ENCODE peak calls at places on chromosomes 13 and 19, in eight cellular contexts. E is trophoblast cell; O is naive thymus-derived CD8-positive, alpha-beta T cell; Z is brain microvascular endothelial cell; V is smooth muscle cell of the brain vasculature; L is NCI-H748 treated with DMSO at 0.1 percent for 48 hours; D is hippocampal formation; C is EH. B is an unnamed sample.

GRCh38 chr13:109672545-109672944 is 113.8 kb downstream of the IRS2 start:
- DNase-seq in E (no peak), O (no peak), Z (no peak), V (no peak), L (no peak), D (no peak), C (peak; percentile 83), B (peak; percentile 55)

GRCh38 chr19:343941-344624 is 513 bp downstream of the MIER2 start:
- DNase-seq in E (peak; percentile 6), O (no peak), Z (no peak), V (no peak), L (no peak), D (no peak), C (peak; percentile 41), B (peak; percentile 57)

GRCh38 chr19:29735821-29736220 is 20.8 kb upstream of the C19orf12 start:
- DNase-seq in E (peak; percentile 93), O (no peak), Z (no peak), V (no peak), L (no peak), D (no peak), C (no peak), B (no peak)

GRCh38 chr13:112940236-112940635 is 28.8 kb upstream of the MCF2L start:
- DNase-seq in E (no peak), O (no peak), Z (no peak), V (no peak), L (no peak), D (peak; percentile 18), C (no peak), B (peak; percentile 17)

GRCh38 chr13:110092869-110093268 is 214.1 kb downstream of the COL4A1 start:
- DNase-seq in E (no peak), O (no peak), Z (peak; percentile 28), V (no peak), L (no peak), D (no peak), C (no peak), B (no peak)

GRCh38 chr13:20848203-20848602 is 54.3 kb downstream of the XPO4 start:
- DNase-seq in E (peak; percentile 29), O (no peak), Z (no peak), V (no peak), L (no peak), D (no peak), C (no peak), B (no peak)

GRCh38 chr13:80612804-80613203 is 271.9 kb upstream of the SPRY2 start:
- DNase-seq in E (no peak), O (no peak), Z (no peak), V (no peak), L (no peak), D (no peak), C (no peak), B (no peak)

GRCh38 chr13:104984296-104984818 is 1551.1 kb downstream of the EFNB2 start:
- DNase-seq in E (no peak), O (peak; percentile 54), Z (peak; percentile 81), V (peak; percentile 54), L (no peak), D (no peak), C (no peak), B (peak; percentile 92)

GRCh38 chr19:29454109-29454508 is 71.7 kb upstream of the VSTM2B start:
- DNase-seq in E (no peak), O (no peak), Z (no peak), V (no peak), L (no peak), D (no peak), C (no peak), B (no peak)

GRCh38 chr19:688214-688613 is 7.0 kb downstream of the PRSS57 start:
- DNase-seq in E (peak; percentile 40), O (no peak), Z (no peak), V (no peak), L (no peak), D (no peak), C (peak; percentile 52), B (no peak)

GRCh38 chr19:55325172-55325571 is at the start of gene TMEM150B:
- DNase-seq in E (no peak), O (no peak), Z (no peak), V (no peak), L (no peak), D (no peak), C (no peak), B (no peak)

GRCh38 chr13:92821324-92821723 is 405.3 kb upstream of the GPC6 start:
- DNase-seq in E (no peak), O (no peak), Z (no peak), V (no peak), L (peak; percentile 43), D (no peak), C (no peak), B (no peak)

GRCh38 chr13:56736966-56737365 is 403.8 kb upstream of the PRR20A start:
- DNase-seq in E (no peak), O (no peak), Z (no peak), V (no peak), L (no peak), D (no peak), C (no peak), B (no peak)

GRCh38 chr19:41452584-41453275 is 9.8 kb downstream of the ERICH4 start:
- DNase-seq in E (no peak), O (no peak), Z (no peak), V (no peak), L (no peak), D (no peak), C (no peak), B (no peak)

GRCh38 chr19:58500242-58500641 is 11.6 kb downstream of the SLC27A5 start:
- DNase-seq in E (no peak), O (no peak), Z (no peak), V (no peak), L (no peak), D (no peak), C (no peak), B (no peak)

GRCh38 chr13:113633485-113633873 is 24.5 kb downstream of the ATP4B start:
- DNase-seq in E (no peak), O (no peak), Z (no peak), V (no peak), L (no peak), D (no peak), C (no peak), B (no peak)

GRCh38 chr19:8397291-8397690 is 7.1 kb downstream of the RAB11B start:
- DNase-seq in E (peak; percentile 48), O (no peak), Z (no peak), V (no peak), L (no peak), D (no peak), C (no peak), B (no peak)

B was measured in astrocyte of the hippocampus.